ENCODE peak calls at places on chromosomes 6 and 20, in four cellular contexts. Q is activated naive CD8-positive, alpha-beta T cell treated with anti-CD3 and anti-CD28 coated beads, Interleukin-2, amount 50 U/mL, for 24 hours; S is aorta; B is naive B cell. H is an unnamed sample.

GRCh38 chr20:49684335-49684997 is 29.2 kb downstream of the B4GALT5 start:
- ATAC-seq in S (no peak), Q (no peak), B (no peak), H (no peak)

GRCh38 chr6:155595264-155595663 is 139.6 kb upstream of the NOX3 start:
- ATAC-seq in S (no peak), Q (no peak), B (no peak), H (no peak)

GRCh38 chr6:112237066-112237465 is 17.3 kb downstream of the LAMA4 start:
- ATAC-seq in Q (no peak), B (no peak), S (peak; percentile 42), H (no peak)

GRCh38 chr6:33735201-33735600 is 11.5 kb downstream of the IP6K3 start:
- ATAC-seq in B (no peak), S (no peak), Q (no peak), H (no peak)

GRCh38 chr6:140879861-140880260 is 1252.9 kb upstream of the GJE1 start:
- ATAC-seq in Q (no peak), B (no peak), S (no peak), H (no peak)

GRCh38 chr20:17856024-17856564 is 112.5 kb downstream of the SNX5 start:
- ATAC-seq in S (no peak), B (peak; percentile 93), Q (peak; percentile 25), H (peak; percentile 28)

GRCh38 chr6:119034827-119035458 is 43.5 kb downstream of the FAM184A start:
- ATAC-seq in S (no peak), Q (no peak), B (no peak), H (no peak)

GRCh38 chr6:39902786-39903465 is 31.3 kb downstream of the MOCS1 start:
- ATAC-seq in S (no peak), B (no peak), Q (no peak), H (no peak)

GRCh38 chr6:37538107-37538506 is 38.4 kb upstream of the CCDC167 start:
- ATAC-seq in B (no peak), S (no peak), Q (peak; percentile 38), H (no peak)

GRCh38 chr6:145096846-145097245 is 638.5 kb downstream of the EPM2A start:
- ATAC-seq in B (no peak), Q (no peak), S (no peak), H (no peak)

GRCh38 chr20:46820682-46821081 is 74.0 kb upstream of the EYA2 start:
- ATAC-seq in S (no peak), B (no peak), Q (no peak), H (no peak)

GRCh38 chr20:25532015-25532751 is 53.1 kb downstream of the NINL start:
- ATAC-seq in Q (no peak), B (no peak), S (peak; percentile 80), H (no peak)

H was measured in activated T-helper 17 cell treated with anti-CD3 and anti-CD28 coated beads, Interleukin-2, amount 50 U/mL, for 72 hours.